ENCODE peak calls at places on chromosomes 4 and X, in four cellular contexts. E is HT1080; M is activated CD4-positive, CD25-positive, alpha-beta regulatory T cell treated with anti-CD3 and anti-CD28 coated beads, Interleukin-2, amount 50 U/mL, for 72 hours; B is T-helper 17 cell. L is an unnamed sample.

GRCh38 chr4:30208731-30209435 is 511.3 kb upstream of the PCDH7 start:
- DNase-seq in E (peak), M (no peak), B (no peak), L (no peak)

GRCh38 chr4:180617203-180617602 is 1626.0 kb upstream of the TENM3 start:
- DNase-seq in E (peak), M (no peak), B (no peak), L (no peak)

GRCh38 chr4:173411106-173411703 is 12.3 kb upstream of the SCRG1 start:
- DNase-seq in E (no peak), M (no peak), B (no peak), L (no peak)

GRCh38 chr4:163679189-163679588 is 184.7 kb downstream of the TMA16 start:
- DNase-seq in E (peak), M (no peak), B (no peak), L (no peak)

GRCh38 chr4:161356351-161356750 is 807.4 kb downstream of the FSTL5 start:
- DNase-seq in E (no peak), M (no peak), B (no peak), L (no peak)

GRCh38 chr4:112973897-112974296 is 75.6 kb upstream of the ANK2 start:
- DNase-seq in E (no peak), M (no peak), B (no peak), L (no peak)

GRCh38 chrX:123989235-123989634 is 27.7 kb downstream of the STAG2 start:
- DNase-seq in E (no peak), M (no peak), B (no peak), L (no peak)

GRCh38 chr4:182873726-182874125 is 43.5 kb downstream of the DCTD start:
- DNase-seq in E (no peak), M (no peak), B (no peak), L (no peak)

GRCh38 chr4:185987976-185988627 is 80.9 kb upstream of the TLR3 start:
- DNase-seq in E (no peak), M (no peak), B (no peak), L (no peak)

GRCh38 chr4:37765741-37766140 is 60.7 kb upstream of the PGM2 start:
- DNase-seq in E (no peak), M (no peak), B (no peak), L (no peak)

GRCh38 chr4:163523791-163524365 is 29.4 kb downstream of the TMA16 start:
- DNase-seq in E (no peak), M (no peak), B (no peak), L (no peak)

GRCh38 chrX:115521717-115522116 is 39.3 kb upstream of the PLS3 start:
- DNase-seq in E (no peak), M (no peak), B (no peak), L (no peak)

GRCh38 chr4:30952526-30953219 is 232.5 kb downstream of the PCDH7 start:
- DNase-seq in E (no peak), M (no peak), B (no peak), L (no peak)

GRCh38 chr4:81426770-81427604 is 44.7 kb downstream of the RASGEF1B start:
- DNase-seq in E (no peak), M (no peak), B (no peak), L (no peak)

GRCh38 chr4:138979742-138980141 is 35.8 kb upstream of the NOCT start:
- DNase-seq in E (no peak), M (no peak), B (no peak), L (no peak)

GRCh38 chr4:25621027-25621930 is 34.4 kb upstream of the SLC34A2 start:
- DNase-seq in E (no peak), M (no peak), B (no peak), L (no peak)

GRCh38 chr4:165909947-165910346 is 36.9 kb downstream of the TLL1 start:
- DNase-seq in E (no peak), M (no peak), B (no peak), L (no peak)

GRCh38 chrX:124212622-124213021 is 119.8 kb upstream of the TEX13D start:
- DNase-seq in E (no peak), M (no peak), B (no peak), L (no peak)

GRCh38 chrX:12988797-12989196 is 13.9 kb downstream of the TMSB4X start:
- DNase-seq in E (peak), M (no peak), B (no peak), L (no peak)

GRCh38 chrX:18075603-18076002 is 145.1 kb downstream of the BEND2 start:
- DNase-seq in E (no peak), M (no peak), B (no peak), L (no peak)

GRCh38 chr4:114600066-114600552 is 1.5 kb downstream of the UGT8 start:
- DNase-seq in E (no peak), M (no peak), B (no peak), L (no peak)

GRCh38 chrX:50003927-50004326 is 81.5 kb downstream of the CLCN5 start:
- DNase-seq in E (no peak), M (no peak), B (no peak), L (no peak)

GRCh38 chr4:6912412-6912811 is 2.8 kb downstream of the TBC1D14 start:
- DNase-seq in E (no peak), M (no peak), B (no peak), L (no peak)

GRCh38 chr4:87657525-87657924 is 7.4 kb downstream of the DMP1 start:
- DNase-seq in E (peak), M (no peak), B (no peak), L (no peak)

GRCh38 chr4:58767598-58767997 is 1657.4 kb upstream of the IGFBP7 start:
- DNase-seq in E (no peak), M (no peak), B (no peak), L (no peak)

GRCh38 chrX:54181196-54181953 is 1.7 kb downstream of the FAM120C start:
- DNase-seq in E (peak), M (no peak), B (no peak), L (no peak)

GRCh38 chr4:101103381-101104142 is 243.8 kb downstream of the PPP3CA start:
- DNase-seq in E (no peak), M (no peak), B (no peak), L (no peak)

GRCh38 chrX:13190051-13190450 is 129.8 kb downstream of the ATXN3L start:
- DNase-seq in E (no peak), M (no peak), B (no peak), L (no peak)

GRCh38 chrX:125382148-125382628 is 62.5 kb downstream of the TEX13C start:
- DNase-seq in E (no peak), M (no peak), B (no peak), L (no peak)

L was measured in activated B cell treated with CpG ODN at 0.5 μM for 24 hours.